ENCODE peak calls at places on chromosome 7, in nine cellular contexts. S, J, Z, R, O, D, V, L and A are unnamed samples.

GRCh38 chr7:150756858-150757257 is 19.6 kb downstream of the GIMAP5 start:
- DNase-seq in R (no peak), S (no peak), D (peak), Z (no peak), O (no peak), V (peak), J (peak), L (no peak), A (peak)

GRCh38 chr7:110347091-110347490 is 743.8 kb upstream of the LRRN3 start:
- DNase-seq in D (no peak), J (no peak), R (no peak), V (no peak), Z (peak), O (no peak), L (no peak), S (no peak), A (no peak)

GRCh38 chr7:4797858-4798705 is 22.7 kb downstream of the AP5Z1 start:
- DNase-seq in L (peak), D (peak), R (peak), S (peak), J (peak), Z (peak), O (no peak), V (peak), A (peak)

GRCh38 chr7:13846386-13846785 is 143.1 kb downstream of the ETV1 start:
- DNase-seq in Z (no peak), V (no peak), O (no peak), D (no peak), J (peak), L (no peak), R (peak), S (no peak), A (peak)

GRCh38 chr7:105854516-105854915 is 21.9 kb downstream of the ATXN7L1 start:
- DNase-seq in O (no peak), V (no peak), R (peak), Z (no peak), D (no peak), L (peak), S (no peak), J (no peak), A (no peak)

GRCh38 chr7:2570021-2570420 is 11.2 kb downstream of the IQCE start:
- DNase-seq in R (no peak), S (no peak), D (no peak), O (no peak), Z (no peak), L (no peak), J (no peak), V (no peak), A (no peak)

GRCh38 chr7:117828831-117829230 is 44.4 kb downstream of the CTTNBP2 start:
- DNase-seq in L (no peak), Z (no peak), J (no peak), R (peak), D (no peak), V (no peak), O (no peak), S (no peak), A (no peak)

GRCh38 chr7:116399808-116400207 is 99.7 kb upstream of the CAV2 start:
- DNase-seq in S (no peak), J (peak), R (peak), Z (peak), L (peak), V (no peak), O (no peak), D (no peak), A (peak)

GRCh38 chr7:37346761-37347160 is 101.9 kb downstream of the ELMO1 start:
- DNase-seq in V (peak), S (no peak), J (no peak), L (no peak), D (no peak), Z (no peak), R (no peak), O (no peak), A (no peak)

GRCh38 chr7:93147358-93147757 is 827 bp downstream of the SAMD9L start:
- DNase-seq in D (peak), L (peak), R (peak), Z (peak), O (no peak), S (peak), V (no peak), J (peak), A (peak)

GRCh38 chr7:124462249-124462648 is 303.3 kb downstream of the GPR37 start:
- DNase-seq in O (no peak), R (peak), L (no peak), V (no peak), Z (peak), S (no peak), J (peak), D (no peak), A (peak)

GRCh38 chr7:100745184-100745583 is 11.8 kb downstream of the ZAN start:
- DNase-seq in S (peak), R (peak), L (peak), V (no peak), O (peak), D (peak), J (peak), Z (peak), A (peak)

GRCh38 chr7:137331378-137331777 is 12.2 kb downstream of the PTN start:
- DNase-seq in S (no peak), R (no peak), V (no peak), D (no peak), J (no peak), L (no peak), O (no peak), Z (peak), A (no peak)

GRCh38 chr7:69596056-69596455 is 2.2 kb upstream of the AUTS2 start:
- DNase-seq in S (no peak), J (no peak), D (no peak), V (no peak), L (no peak), R (no peak), Z (no peak), O (no peak), A (no peak)

GRCh38 chr7:2732959-2733584 is 45.1 kb downstream of the AMZ1 start:
- DNase-seq in D (no peak), O (peak), V (no peak), R (peak), Z (peak), S (peak), J (peak), L (peak), A (peak)

GRCh38 chr7:132202541-132202940 is 373.7 kb downstream of the PLXNA4 start:
- DNase-seq in J (no peak), R (no peak), V (no peak), S (no peak), D (no peak), Z (no peak), L (no peak), O (no peak), A (no peak)

GRCh38 chr7:122864016-122864415 is 22.2 kb downstream of the CADPS2 start:
- DNase-seq in L (peak), R (no peak), V (no peak), O (no peak), Z (no peak), J (peak), D (no peak), S (no peak), A (no peak)

GRCh38 chr7:24840543-24840942 is 83.3 kb upstream of the GSDME start:
- DNase-seq in O (no peak), V (no peak), R (no peak), S (no peak), D (no peak), Z (peak), J (no peak), L (no peak), A (peak)

GRCh38 chr7:74290590-74290950 is 1.4 kb downstream of the CLIP2 start:
- DNase-seq in D (no peak), J (no peak), S (peak), Z (no peak), R (no peak), V (no peak), O (no peak), L (no peak), A (no peak)

GRCh38 chr7:157897686-157898085 is 560.9 kb downstream of the DNAJB6 start:
- DNase-seq in D (no peak), V (peak), O (no peak), S (no peak), J (no peak), L (no peak), R (no peak), Z (no peak), A (no peak)

DNA sequence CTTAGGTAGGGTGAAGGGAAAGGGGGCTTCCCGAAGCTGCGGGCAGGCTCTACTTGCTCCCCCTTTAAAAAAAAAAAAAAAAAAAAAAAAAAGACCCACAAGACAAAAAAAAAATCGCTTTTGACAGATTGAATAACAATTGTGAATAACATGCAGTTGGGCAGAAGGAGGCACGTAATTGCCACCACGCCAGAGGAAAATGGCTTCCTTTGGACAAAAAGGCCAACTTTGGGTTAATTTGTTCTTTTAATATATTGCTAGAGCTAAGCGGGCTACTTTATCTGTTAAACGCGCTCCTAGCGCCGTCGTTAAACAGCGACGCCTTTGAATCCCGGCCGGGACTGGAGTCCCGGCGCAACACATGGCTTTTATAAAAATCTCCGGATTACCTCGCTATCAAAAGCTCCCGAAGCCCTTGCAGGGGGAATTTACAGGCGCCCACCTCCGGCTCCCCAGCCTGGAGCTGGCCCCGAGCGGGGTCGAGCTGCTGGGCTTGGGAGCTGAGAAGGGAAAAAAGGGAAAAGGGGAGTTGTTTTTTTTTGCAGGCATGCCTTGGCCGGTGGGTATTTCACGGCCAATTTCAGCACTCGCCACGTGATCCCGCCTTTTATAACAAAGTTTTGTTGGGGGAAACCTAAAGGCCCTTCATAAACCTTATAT is 1.2 kb downstream of the HOXA11 start:
- DNase-seq in R (no peak), L (no peak), V (peak), D (no peak), O (peak), J (no peak), Z (no peak), S (peak), A (peak)
- TF ChIP-seq CTCF in R (no peak), L (no peak), V (no peak), D (no peak), O (no peak), J (no peak), Z (no peak), S (no peak), A (no peak)

DNA sequence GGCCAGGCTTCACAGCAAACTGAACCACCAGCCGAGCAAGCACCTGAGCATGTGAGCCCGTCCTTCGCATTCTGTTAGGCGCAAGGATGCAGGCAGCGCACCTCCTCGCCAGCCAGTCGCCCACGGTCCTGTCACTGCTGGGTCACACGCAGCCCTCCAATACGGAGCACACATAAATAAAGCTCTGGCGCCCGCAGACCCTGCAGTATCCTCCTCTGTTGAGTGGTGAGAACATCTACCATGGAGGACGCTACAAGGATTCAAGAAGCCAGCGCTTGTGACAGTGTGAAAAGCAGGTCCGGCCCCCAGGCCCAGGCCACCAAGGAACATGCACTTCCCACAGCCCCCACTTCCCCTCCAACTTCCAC is 34.9 kb downstream of the VOPP1 start:
- DNase-seq in R (no peak), S (no peak), O (no peak), D (peak), L (no peak), J (no peak), V (no peak), Z (no peak), A (no peak)
- H3K4me3 ChIP-seq in R (no peak), S (no peak), O (no peak), D (peak), L (no peak), J (no peak), V (no peak), Z (no peak), A (no peak)

GRCh38 chr7:121398246-121398645 is 2.1 kb upstream of the FAM3C start:
- DNase-seq in J (peak), V (peak), R (no peak), O (no peak), Z (no peak), D (no peak), S (no peak), L (no peak), A (no peak)
- TF ChIP-seq CTCF in J (peak), V (peak), R (no peak), O (no peak), Z (peak), D (no peak), S (no peak), L (no peak), A (peak)

GRCh38 chr7:140182917-140183316 is 6.1 kb upstream of the KDM7A start:
- DNase-seq in J (no peak), V (no peak), D (no peak), Z (no peak), R (no peak), L (no peak), S (no peak), O (no peak), A (no peak)
- H3K4me3 ChIP-seq in J (no peak), V (no peak), D (no peak), Z (no peak), R (no peak), L (no peak), S (no peak), O (no peak), A (no peak)

DNA sequence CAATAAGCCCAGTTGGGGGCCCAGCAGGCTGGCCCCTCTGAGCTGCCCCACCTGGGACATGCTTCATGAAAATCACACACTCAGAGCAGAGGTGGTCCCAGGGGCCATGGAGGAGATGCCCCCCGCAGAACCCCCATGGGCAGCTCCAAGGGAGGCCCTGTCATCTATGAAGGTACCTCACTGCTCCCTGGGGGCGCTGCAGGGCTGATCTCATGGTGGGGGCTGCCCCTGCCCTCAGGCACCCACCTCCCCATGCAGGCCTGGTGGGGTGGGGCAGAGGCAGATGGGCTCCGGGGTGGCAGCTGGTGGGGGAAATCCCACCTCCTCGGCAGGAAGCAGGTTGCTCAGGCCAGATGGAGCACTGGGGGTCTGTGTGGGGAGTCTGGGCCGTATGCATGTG is 60.5 kb downstream of the YKT6 start:
- DNase-seq in S (no peak), Z (no peak), L (no peak), V (no peak), O (no peak), R (no peak), J (no peak), D (peak), A (no peak)
- TF ChIP-seq CTCF in S (no peak), Z (no peak), L (no peak), V (no peak), O (no peak), R (no peak), J (no peak), D (no peak), A (no peak)

DNA sequence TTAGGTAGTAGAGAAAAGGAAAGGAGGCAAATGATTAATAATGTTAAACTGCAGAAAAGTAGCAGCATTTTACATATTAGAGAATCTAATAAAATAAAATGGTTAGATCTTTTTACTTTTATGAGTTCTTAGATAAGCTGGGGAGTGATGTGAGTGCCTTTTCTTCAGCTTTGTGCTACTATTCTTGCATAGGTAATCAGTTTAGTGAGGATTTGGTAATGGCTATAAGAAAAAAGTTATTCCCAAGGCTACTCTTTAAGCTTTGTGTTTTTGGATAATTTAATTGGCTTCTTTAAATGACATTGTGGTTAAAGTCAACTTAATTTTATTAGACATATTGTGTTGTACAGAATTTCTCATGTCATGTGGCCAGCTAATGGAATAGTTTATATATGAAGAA is 3.7 kb downstream of the KCND2 start:
- DNase-seq in O (no peak), J (no peak), V (no peak), S (no peak), R (no peak), L (no peak), Z (no peak), D (no peak), A (no peak)
- H3K4me3 ChIP-seq in O (no peak), J (no peak), V (no peak), S (no peak), R (no peak), L (no peak), Z (no peak), D (peak), A (peak)

DNA sequence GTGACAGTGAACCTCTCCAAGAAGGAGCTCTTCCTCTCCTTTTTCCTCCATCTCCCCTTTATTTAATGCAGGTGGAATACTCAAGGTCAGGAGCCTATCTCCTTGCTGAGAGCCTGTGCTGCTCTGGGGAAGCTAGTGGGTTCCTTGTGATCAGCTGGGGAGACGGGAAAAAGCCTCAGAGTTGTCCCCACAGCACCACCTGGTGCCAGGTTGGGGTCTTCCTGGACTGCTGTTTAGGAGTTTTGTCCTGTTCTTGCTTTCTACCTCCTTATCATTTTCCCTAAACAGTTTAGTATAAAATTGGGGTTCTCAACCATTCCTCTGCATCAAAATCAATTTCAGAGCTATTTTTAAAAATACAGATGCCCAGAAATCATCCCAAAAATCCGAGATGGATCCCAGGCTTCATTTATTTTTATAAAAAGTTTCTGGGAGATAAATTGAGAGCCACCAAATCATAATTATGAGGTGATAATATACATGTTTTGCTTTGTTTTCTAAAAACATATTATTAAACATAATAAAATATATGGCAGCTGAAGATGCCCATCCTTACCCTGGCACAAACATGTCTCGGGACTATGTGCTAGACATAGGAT is 44.3 kb downstream of the MACC1 start:
- DNase-seq in J (peak), S (peak), V (peak), L (peak), D (peak), R (peak), O (peak), Z (peak), A (peak)
- TF ChIP-seq CTCF in J (peak), S (peak), V (peak), L (peak), D (peak), R (peak), O (no peak), Z (peak), A (peak)

GRCh38 chr7:617614-618538 is 98.2 kb upstream of the PDGFA start:
- DNase-seq in D (no peak), S (peak), L (no peak), V (no peak), R (no peak), J (no peak), Z (no peak), O (no peak), A (no peak)

GRCh38 chr7:611281-611810 is 91.7 kb upstream of the PDGFA start:
- DNase-seq in S (no peak), Z (no peak), V (no peak), D (no peak), J (peak), L (no peak), O (no peak), R (peak), A (no peak)

GRCh38 chr7:610141-610530 is 90.5 kb upstream of the PDGFA start:
- DNase-seq in R (no peak), O (no peak), Z (no peak), L (no peak), S (no peak), V (no peak), J (no peak), D (no peak), A (no peak)

GRCh38 chr7:610531-611280 is 91.1 kb upstream of the PDGFA start:
- DNase-seq in J (peak), R (no peak), V (no peak), S (no peak), D (no peak), O (no peak), Z (peak), L (peak), A (peak)

GRCh38 chr7:613442-614140 is 93.9 kb upstream of the PDGFA start:
- DNase-seq in S (no peak), Z (no peak), V (no peak), J (no peak), D (no peak), O (no peak), R (no peak), L (no peak), A (no peak)
- H3K4me3 ChIP-seq in S (no peak), Z (no peak), V (no peak), J (no peak), D (no peak), O (no peak), R (no peak), L (no peak), A (no peak)

GRCh38 chr7:30726296-30727006 is 25.5 kb upstream of the INMT start:
- DNase-seq in V (no peak), D (no peak), S (no peak), L (no peak), J (no peak), O (no peak), Z (no peak), R (no peak), A (no peak)
- TF ChIP-seq CTCF in V (no peak), D (no peak), S (no peak), L (no peak), J (no peak), O (no peak), Z (no peak), R (no peak), A (no peak)